ENCODE peak calls at places on chromosomes 2 and 18, in ten cellular contexts. Z is endothelial cell of umbilical vein, F is lower leg skin, H is heart left ventricle, N is body of pancreas, B is suprapubic skin, G is IMR-90, I is A549, D is GM12878, C is tibial nerve. T is an unnamed sample.

GRCh38 chr18:13246121-13246520 is 27.6 kb downstream of the LDLRAD4 start:
- DNase-seq in Z (no peak), F (no peak), H (no peak), N (no peak), B (peak; percentile 17), G (no peak), I (no peak), D (no peak), C (no peak), T (no peak)

GRCh38 chr2:101779190-101779589 is 81.7 kb downstream of the MAP4K4 start:
- DNase-seq in Z (no peak), F (no peak), H (no peak), N (no peak), B (no peak), G (no peak), I (no peak), D (no peak), C (no peak), T (no peak)

GRCh38 chr2:68632026-68632425 is 11.4 kb upstream of the PROKR1 start:
- DNase-seq in Z (no peak), F (no peak), H (no peak), N (peak; percentile 21), B (no peak), G (no peak), I (no peak), D (no peak), C (no peak), T (no peak)

GRCh38 chr2:8550481-8550880 is 131.4 kb upstream of the ID2 start:
- DNase-seq in Z (no peak), F (no peak), H (peak; percentile 9), N (peak; percentile 8), B (peak; percentile 53), G (no peak), I (no peak), D (no peak), C (no peak), T (no peak)

GRCh38 chr2:1598041-1598710 is 146.1 kb downstream of the PXDN start:
- DNase-seq in Z (no peak), F (no peak), H (no peak), N (no peak), B (peak; percentile 50), G (no peak), I (no peak), D (no peak), C (no peak), T (no peak)

GRCh38 chr2:239675856-239676715 is 275.3 kb upstream of the HDAC4 start:
- DNase-seq in Z (no peak), F (no peak), H (no peak), N (no peak), B (no peak), G (no peak), I (no peak), D (no peak), C (no peak), T (no peak)

GRCh38 chr2:74079522-74080341 is 68.0 kb downstream of the BOLA3 start:
- DNase-seq in Z (no peak), F (no peak), H (no peak), N (no peak), B (no peak), G (peak; percentile 49), I (no peak), D (peak; percentile 48), C (no peak), T (no peak)

GRCh38 chr2:165294912-165295311 is 55.7 kb downstream of the SCN2A start:
- DNase-seq in Z (no peak), F (no peak), H (no peak), N (no peak), B (no peak), G (no peak), I (no peak), D (no peak), C (no peak), T (no peak)

GRCh38 chr2:231786177-231786916 is at the start of gene COPS7B:
- DNase-seq in Z (peak; percentile 85), F (peak; percentile 67), H (peak; percentile 85), N (peak; percentile 78), B (peak; percentile 83), G (peak; percentile 72), I (peak; percentile 66), D (peak; percentile 35), C (peak; percentile 48), T (peak; percentile 60)
- TF ChIP-seq POLR2A in Z (peak; percentile 69), F (no peak), H (no peak), N (peak; percentile 42), B (no peak), G (no peak), I (peak; percentile 37), D (peak; percentile 78), C (no peak), T (peak; percentile 40)

GRCh38 chr2:189440947-189441708 is at the start of gene WDR75:
- DNase-seq in Z (peak; percentile 95), F (peak; percentile 93), H (peak; percentile 95), N (peak; percentile 92), B (peak; percentile 96), G (peak; percentile 94), I (peak; percentile 74), D (peak; percentile 84), C (peak; percentile 83), T (peak; percentile 71)
- TF ChIP-seq POLR2A in Z (peak; percentile 95), F (no peak), H (no peak), N (peak; percentile 94), B (peak; percentile 56), G (peak; percentile 88), I (peak; percentile 96), D (peak; percentile 98), C (peak; percentile 80), T (peak; percentile 92)

DNA sequence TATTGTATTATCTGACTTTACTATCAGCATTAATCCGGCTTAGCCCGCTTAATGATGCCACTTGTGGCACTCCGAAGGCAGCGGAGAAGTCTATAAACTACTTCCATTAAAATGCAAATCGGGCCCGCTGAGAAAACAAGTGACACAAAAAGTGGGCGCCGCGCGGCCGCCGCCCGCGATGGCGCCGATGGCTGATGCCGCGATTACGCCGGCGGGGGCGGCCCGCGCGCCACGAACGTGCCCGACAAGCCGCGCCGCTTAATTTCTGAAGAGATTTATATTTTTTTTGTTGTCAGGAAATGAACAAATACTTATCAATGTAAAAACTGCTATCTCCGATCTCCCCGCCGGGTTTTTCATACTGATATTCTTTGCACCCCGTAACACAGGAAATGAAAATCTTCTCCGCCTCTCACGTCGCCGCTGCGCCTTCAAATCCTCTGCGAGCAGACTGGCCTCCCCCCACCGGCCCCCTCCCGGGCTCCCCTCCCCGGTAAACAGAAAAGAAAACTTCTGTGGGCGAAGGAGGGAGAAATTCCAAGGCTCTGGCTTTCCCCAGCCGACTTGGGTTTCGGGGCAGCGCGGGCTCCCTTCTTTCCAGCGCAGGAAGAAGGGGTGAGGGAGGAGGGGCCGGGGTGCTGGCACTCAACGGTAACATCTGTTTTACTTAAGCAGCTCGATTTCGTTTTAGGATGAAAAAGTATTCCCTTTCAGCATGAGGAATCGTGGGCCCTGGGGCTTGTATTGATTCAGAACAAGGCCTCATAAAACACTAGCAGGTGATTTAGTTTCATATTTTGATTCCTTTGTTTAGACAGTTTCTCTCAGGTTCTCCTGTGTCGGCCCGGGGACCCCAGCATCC is 222.0 kb downstream of the INSIG2 start:
- DNase-seq in Z (peak; percentile 48), F (no peak), H (no peak), N (no peak), B (peak; percentile 68), G (peak; percentile 8), I (no peak), D (no peak), C (no peak), T (no peak)
- TF ChIP-seq POLR2A in Z (no peak), F (no peak), H (no peak), N (no peak), B (no peak), G (no peak), I (no peak), D (no peak), C (no peak), T (no peak)

DNA sequence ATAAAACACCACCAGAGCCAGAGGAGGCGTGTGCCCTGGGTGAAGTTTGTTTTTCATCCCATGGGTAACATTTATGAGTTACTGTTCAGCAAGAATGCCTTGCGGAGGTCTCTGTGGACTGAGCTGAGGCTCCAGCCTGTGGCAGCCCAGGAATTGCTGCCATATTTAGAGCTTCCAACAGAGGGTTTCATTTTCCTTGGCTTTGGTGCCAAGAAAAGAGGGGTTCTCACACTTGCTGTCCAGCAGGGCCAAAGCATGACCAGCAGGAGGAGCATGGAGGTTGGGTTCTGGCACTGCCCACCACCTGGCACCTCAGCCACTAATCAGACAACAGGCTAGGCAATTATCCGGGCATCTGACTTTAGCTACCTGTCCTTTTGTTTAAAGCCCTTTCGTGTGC is 36.7 kb downstream of the EPAS1 start:
- DNase-seq in Z (peak; percentile 57), F (no peak), H (no peak), N (no peak), B (no peak), G (no peak), I (peak; percentile 49), D (no peak), C (no peak), T (no peak)
- TF ChIP-seq POLR2A in Z (no peak), F (no peak), H (no peak), N (no peak), B (no peak), G (no peak), I (no peak), D (no peak), C (no peak), T (no peak)